ENCODE peak calls at places on chromosomes 7 and 10, in nine cellular contexts. One of them, this sample, is unnamed.

GRCh38 chr10:36224431-36224985 is 582.4 kb upstream of the FZD8 start:
- DNase-seq in GM23248: peak
- DNase-seq in HT1080: no peak
- DNase-seq in amniotic epithelial cell: peak
- DNase-seq in NCI-H1417 treated with DMSO at 0.1 percent for 48 hours: no peak
- DNase-seq in hippocampal formation: no peak
- DNase-seq in fibroblast of villous mesenchyme: peak
- DNase-seq in body of pancreas: no peak
- DNase-seq in bronchial epithelial cell: peak
- DNase-seq in this sample: no peak

GRCh38 chr10:95485445-95485844 is 75.7 kb downstream of the SORBS1 start:
- DNase-seq in fibroblast of villous mesenchyme: no peak
- DNase-seq in amniotic epithelial cell: peak
- DNase-seq in GM23248: peak
- DNase-seq in bronchial epithelial cell: peak
- DNase-seq in hippocampal formation: no peak
- DNase-seq in HT1080: peak
- DNase-seq in NCI-H1417 treated with DMSO at 0.1 percent for 48 hours: no peak
- DNase-seq in body of pancreas: no peak
- DNase-seq in this sample: no peak

GRCh38 chr7:142669074-142669654 is 80.1 kb upstream of the PRSS1 start:
- DNase-seq in NCI-H1417 treated with DMSO at 0.1 percent for 48 hours: no peak
- DNase-seq in fibroblast of villous mesenchyme: peak
- DNase-seq in GM23248: peak
- DNase-seq in body of pancreas: no peak
- DNase-seq in bronchial epithelial cell: peak
- DNase-seq in amniotic epithelial cell: peak
- DNase-seq in hippocampal formation: no peak
- DNase-seq in HT1080: peak
- DNase-seq in this sample: no peak

GRCh38 chr7:135151162-135151932 is 3.5 kb downstream of the TMEM140 start:
- DNase-seq in amniotic epithelial cell: no peak
- DNase-seq in HT1080: peak
- DNase-seq in GM23248: no peak
- DNase-seq in body of pancreas: no peak
- DNase-seq in hippocampal formation: no peak
- DNase-seq in fibroblast of villous mesenchyme: no peak
- DNase-seq in bronchial epithelial cell: no peak
- DNase-seq in NCI-H1417 treated with DMSO at 0.1 percent for 48 hours: no peak
- DNase-seq in this sample: no peak

GRCh38 chr10:77391605-77392235 is 245.9 kb downstream of the KCNMA1 start:
- DNase-seq in HT1080: peak
- DNase-seq in GM23248: peak
- DNase-seq in body of pancreas: peak
- DNase-seq in NCI-H1417 treated with DMSO at 0.1 percent for 48 hours: no peak
- DNase-seq in amniotic epithelial cell: peak
- DNase-seq in fibroblast of villous mesenchyme: peak
- DNase-seq in hippocampal formation: peak
- DNase-seq in bronchial epithelial cell: peak
- DNase-seq in this sample: no peak

GRCh38 chr10:85612378-85612775 is 754.2 kb downstream of the GRID1 start:
- DNase-seq in body of pancreas: no peak
- DNase-seq in hippocampal formation: no peak
- DNase-seq in NCI-H1417 treated with DMSO at 0.1 percent for 48 hours: no peak
- DNase-seq in amniotic epithelial cell: no peak
- DNase-seq in fibroblast of villous mesenchyme: no peak
- DNase-seq in HT1080: peak
- DNase-seq in GM23248: no peak
- DNase-seq in bronchial epithelial cell: no peak
- DNase-seq in this sample: no peak

GRCh38 chr7:18754766-18755165 is 259.2 kb downstream of the HDAC9 start:
- DNase-seq in body of pancreas: no peak
- DNase-seq in hippocampal formation: no peak
- DNase-seq in amniotic epithelial cell: peak
- DNase-seq in GM23248: peak
- DNase-seq in NCI-H1417 treated with DMSO at 0.1 percent for 48 hours: no peak
- DNase-seq in fibroblast of villous mesenchyme: peak
- DNase-seq in bronchial epithelial cell: no peak
- DNase-seq in HT1080: peak
- DNase-seq in this sample: no peak

GRCh38 chr7:99422625-99423024 is 13.9 kb downstream of the BUD31 start:
- DNase-seq in bronchial epithelial cell: no peak
- DNase-seq in amniotic epithelial cell: no peak
- DNase-seq in GM23248: no peak
- DNase-seq in fibroblast of villous mesenchyme: no peak
- DNase-seq in HT1080: no peak
- DNase-seq in NCI-H1417 treated with DMSO at 0.1 percent for 48 hours: no peak
- DNase-seq in body of pancreas: no peak
- DNase-seq in hippocampal formation: no peak
- DNase-seq in this sample: no peak

GRCh38 chr10:119190353-119190752 is 11.7 kb upstream of the PRDX3 start:
- DNase-seq in NCI-H1417 treated with DMSO at 0.1 percent for 48 hours: no peak
- DNase-seq in body of pancreas: peak
- DNase-seq in bronchial epithelial cell: peak
- DNase-seq in GM23248: peak
- DNase-seq in amniotic epithelial cell: peak
- DNase-seq in hippocampal formation: no peak
- DNase-seq in HT1080: peak
- DNase-seq in fibroblast of villous mesenchyme: peak
- DNase-seq in this sample: peak

GRCh38 chr10:49362596-49363260 is 33.2 kb downstream of the DRGX start:
- DNase-seq in fibroblast of villous mesenchyme: no peak
- DNase-seq in bronchial epithelial cell: no peak
- DNase-seq in hippocampal formation: no peak
- DNase-seq in NCI-H1417 treated with DMSO at 0.1 percent for 48 hours: no peak
- DNase-seq in GM23248: no peak
- DNase-seq in amniotic epithelial cell: no peak
- DNase-seq in body of pancreas: peak
- DNase-seq in HT1080: no peak
- DNase-seq in this sample: no peak

GRCh38 chr10:3933733-3934132 is 148.7 kb upstream of the KLF6 start:
- DNase-seq in NCI-H1417 treated with DMSO at 0.1 percent for 48 hours: no peak
- DNase-seq in bronchial epithelial cell: no peak
- DNase-seq in hippocampal formation: no peak
- DNase-seq in body of pancreas: no peak
- DNase-seq in GM23248: no peak
- DNase-seq in fibroblast of villous mesenchyme: no peak
- DNase-seq in amniotic epithelial cell: no peak
- DNase-seq in HT1080: no peak
- DNase-seq in this sample: no peak